ENCODE peak calls at places on chromosomes 12 and 14, in five cellular contexts. R, K, P, S and A are unnamed samples.

GRCh38 chr14:103802353-103802752 is 45.0 kb downstream of the PPP1R13B start:
- DNase-seq in R (no peak), K (no peak), P (no peak), S (no peak), A (no peak)

GRCh38 chr12:41460906-41461305 is 272.8 kb downstream of the PDZRN4 start:
- DNase-seq in R (no peak), K (no peak), P (no peak), S (no peak), A (no peak)

GRCh38 chr14:89401241-89401640 is 15.8 kb downstream of the FOXN3 start:
- DNase-seq in R (no peak), K (no peak), P (no peak), S (no peak), A (no peak)

GRCh38 chr12:50103767-50104321 is at the start of gene GPD1:
- DNase-seq in R (no peak), K (no peak), P (no peak), S (peak), A (peak)

GRCh38 chr12:76739896-76740295 is 24.0 kb upstream of the ZDHHC17 start:
- DNase-seq in R (no peak), K (no peak), P (no peak), S (no peak), A (no peak)

GRCh38 chr14:101558739-101559240 is 2.5 kb upstream of the DIO3 start:
- DNase-seq in R (no peak), K (no peak), P (no peak), S (no peak), A (no peak)

GRCh38 chr14:55240526-55241178 is 30.6 kb upstream of the FBXO34 start:
- DNase-seq in R (no peak), K (peak), P (no peak), S (no peak), A (peak)

GRCh38 chr12:31874961-31875608 is 84.1 kb upstream of the RESF1 start:
- DNase-seq in R (peak), K (peak), P (no peak), S (peak), A (peak)

GRCh38 chr14:56754966-56755365 is 55.3 kb downstream of the OTX2 start:
- DNase-seq in R (no peak), K (no peak), P (peak), S (no peak), A (no peak)

GRCh38 chr12:106246891-106247730 is 709 bp downstream of the CKAP4 start:
- DNase-seq in R (peak), K (peak), P (no peak), S (peak), A (peak)

GRCh38 chr12:64007853-64008252 is 163.4 kb downstream of the SRGAP1 start:
- DNase-seq in R (no peak), K (no peak), P (no peak), S (no peak), A (no peak)

GRCh38 chr12:107564946-107565345 is 120.7 kb upstream of the PWP1 start:
- DNase-seq in R (no peak), K (no peak), P (peak), S (no peak), A (no peak)

GRCh38 chr14:96143906-96144305 is 60.7 kb upstream of the BDKRB2 start:
- DNase-seq in R (no peak), K (no peak), P (no peak), S (no peak), A (peak)

GRCh38 chr14:58774531-58774930 is 136.8 kb downstream of the DACT1 start:
- DNase-seq in R (no peak), K (no peak), P (no peak), S (no peak), A (no peak)

GRCh38 chr12:124390442-124391116 is 95.7 kb downstream of the RFLNA start:
- DNase-seq in R (peak), K (no peak), P (no peak), S (no peak), A (peak)

GRCh38 chr12:115443351-115443938 is 759.5 kb upstream of the TBX3 start:
- DNase-seq in R (no peak), K (no peak), P (no peak), S (no peak), A (no peak)

GRCh38 chr12:126112849-126113248 is 1047.6 kb downstream of the AACS start:
- DNase-seq in R (no peak), K (no peak), P (no peak), S (no peak), A (no peak)

GRCh38 chr12:122203968-122204828 is 689 bp downstream of the B3GNT4 start:
- DNase-seq in R (no peak), K (no peak), P (no peak), S (peak), A (no peak)

GRCh38 chr14:85622986-85623385 is 93.0 kb downstream of the FLRT2 start:
- DNase-seq in R (no peak), K (no peak), P (no peak), S (no peak), A (no peak)

GRCh38 chr12:83826112-83826511 is 1086.5 kb downstream of the SLC6A15 start:
- DNase-seq in R (no peak), K (no peak), P (peak), S (peak), A (peak)

GRCh38 chr12:108815875-108816594 is 41.3 kb downstream of the SSH1 start:
- DNase-seq in R (no peak), K (no peak), P (no peak), S (no peak), A (peak)

GRCh38 chr14:95294834-95295599 is 24.7 kb downstream of the CLMN start:
- DNase-seq in R (no peak), K (peak), P (no peak), S (no peak), A (no peak)

GRCh38 chr12:124784871-124785572 is 78.6 kb downstream of the SCARB1 start:
- DNase-seq in R (no peak), K (no peak), P (no peak), S (no peak), A (no peak)

GRCh38 chr12:1879633-1880032 is 38.8 kb downstream of the CACNA2D4 start:
- DNase-seq in R (no peak), K (no peak), P (no peak), S (no peak), A (no peak)

GRCh38 chr12:21940972-21941521 is at the start of gene ABCC9:
- DNase-seq in R (no peak), K (no peak), P (no peak), S (no peak), A (peak)

GRCh38 chr12:57222286-57223190 is 5.9 kb downstream of the NXPH4 start:
- DNase-seq in R (no peak), K (no peak), P (no peak), S (no peak), A (no peak)

GRCh38 chr12:15688202-15688736 is 100.9 kb downstream of the EPS8 start:
- DNase-seq in R (no peak), K (peak), P (no peak), S (no peak), A (no peak)

GRCh38 chr12:58750484-58750883 is 169.8 kb downstream of the LRIG3 start:
- DNase-seq in R (no peak), K (peak), P (no peak), S (no peak), A (peak)

GRCh38 chr12:132561784-132562156 is 48.6 kb downstream of the LRCOL1 start:
- DNase-seq in R (peak), K (no peak), P (no peak), S (peak), A (no peak)

GRCh38 chr12:6871052-6871957 is 1.8 kb downstream of the SPSB2 start:
- DNase-seq in R (no peak), K (no peak), P (no peak), S (peak), A (no peak)

GRCh38 chr12:3417937-3418336 is 73.1 kb upstream of the PRMT8 start:
- DNase-seq in R (no peak), K (no peak), P (no peak), S (no peak), A (no peak)

GRCh38 chr12:89882051-89882450 is 173.4 kb upstream of the ATP2B1 start:
- DNase-seq in R (no peak), K (no peak), P (no peak), S (no peak), A (peak)

GRCh38 chr14:45212231-45212630 is 40.8 kb downstream of the MIS18BP1 start:
- DNase-seq in R (no peak), K (no peak), P (no peak), S (no peak), A (no peak)

GRCh38 chr12:6199531-6200265 is 502 bp upstream of the CD9 start:
- DNase-seq in R (no peak), K (no peak), P (no peak), S (no peak), A (peak)

GRCh38 chr12:9707864-9708808 is 24.8 kb downstream of the CLECL1 start:
- DNase-seq in R (peak), K (peak), P (peak), S (peak), A (peak)

GRCh38 chr12:52777566-52777965 is 421 bp upstream of the KRT76 start:
- DNase-seq in R (no peak), K (no peak), P (no peak), S (no peak), A (no peak)

GRCh38 chr12:76588881-76589565 is 29.5 kb upstream of the OSBPL8 start:
- DNase-seq in R (no peak), K (peak), P (no peak), S (no peak), A (peak)

GRCh38 chr14:55065411-55065810 is 14.0 kb downstream of the MAPK1IP1L start:
- DNase-seq in R (no peak), K (no peak), P (no peak), S (no peak), A (no peak)

GRCh38 chr14:106694638-106695393 is 1168.4 kb downstream of the TMEM121 start:
- DNase-seq in R (no peak), K (no peak), P (no peak), S (peak), A (no peak)

GRCh38 chr14:56379956-56380355 is 199.6 kb upstream of the TMEM260 start:
- DNase-seq in R (no peak), K (no peak), P (no peak), S (no peak), A (peak)